ENCODE peak calls at places on chromosomes 7 and 10, in seven cellular contexts. Q is stimulated activated CD4-positive, alpha-beta T cell treated with anti-CD3 and anti-CD28 coated beads, Interleukin-1b, Interleukin-23, amount 100 ng/mL, for 24 hours; P is T-helper 2 cell; J is Calu3; Z is GM13977; M is head of caudate nucleus; D is activated CD8-positive, alpha-beta memory T cell treated with anti-CD3 and anti-CD28 coated beads, Interleukin-2, amount 10 ng/mL, durations not matched to agents 7 days and 5 days. H is an unnamed sample.

GRCh38 chr7:102093599-102094001 is 193.1 kb upstream of the SH2B2 start:
- DNase-seq in P (no peak), Q (no peak), J (no peak), Z (no peak), M (peak), D (no peak), H (no peak)

GRCh38 chr10:21393941-21394340 is 131.5 kb downstream of the SKIDA1 start:
- DNase-seq in J (no peak), D (no peak), P (no peak), Z (no peak), Q (no peak), M (no peak), H (no peak)

GRCh38 chr7:31763548-31763947 is 76.5 kb downstream of the PPP1R17 start:
- DNase-seq in Z (no peak), Q (no peak), P (no peak), M (no peak), J (no peak), D (no peak), H (no peak)

GRCh38 chr10:114970515-114970914 is 32.5 kb downstream of the TRUB1 start:
- DNase-seq in Q (no peak), J (no peak), P (no peak), Z (no peak), M (no peak), D (peak), H (peak)

GRCh38 chr10:58952747-58953466 is 223.5 kb upstream of the PHYHIPL start:
- DNase-seq in Q (no peak), D (no peak), P (no peak), M (peak), J (peak), Z (peak), H (peak)

GRCh38 chr10:114771157-114771556 is 50.4 kb upstream of the FHIP2A start:
- DNase-seq in D (no peak), P (no peak), J (no peak), Z (no peak), M (no peak), Q (no peak), H (no peak)

GRCh38 chr7:139541600-139542307 is 18.3 kb downstream of the CLEC2L start:
- DNase-seq in P (no peak), M (no peak), J (no peak), Q (no peak), D (no peak), Z (no peak), H (no peak)

GRCh38 chr10:11823122-11823988 is at the start of gene PROSER2:
- DNase-seq in P (peak), Z (peak), M (no peak), D (peak), J (peak), Q (peak), H (peak)

GRCh38 chr10:106980711-106981460 is 183.6 kb downstream of the SORCS1 start:
- DNase-seq in M (no peak), D (no peak), P (no peak), Z (no peak), J (no peak), Q (no peak), H (no peak)

GRCh38 chr10:784377-784758 is 94.9 kb upstream of the DIP2C start:
- DNase-seq in D (no peak), M (no peak), Q (peak), J (no peak), P (no peak), Z (peak), H (no peak)

GRCh38 chr10:119598397-119598796 is 1.6 kb upstream of the TIAL1 start:
- DNase-seq in P (no peak), Q (no peak), J (no peak), Z (no peak), M (no peak), D (no peak), H (no peak)

GRCh38 chr10:108454793-108455192 is 1290.3 kb upstream of the SORCS1 start:
- DNase-seq in Z (no peak), M (no peak), J (no peak), Q (no peak), P (no peak), D (no peak), H (no peak)

GRCh38 chr10:114278884-114279191 is 39.8 kb downstream of the VWA2 start:
- DNase-seq in J (no peak), Z (no peak), M (no peak), D (no peak), P (no peak), Q (no peak), H (no peak)

GRCh38 chr7:256981-257646 is 32.9 kb upstream of the FOXL3 start:
- DNase-seq in Q (no peak), D (no peak), J (no peak), M (no peak), P (no peak), Z (no peak), H (no peak)

GRCh38 chr10:76302491-76302890 is 871.1 kb downstream of the LRMDA start:
- DNase-seq in Z (no peak), Q (no peak), P (no peak), D (no peak), J (no peak), M (no peak), H (no peak)

GRCh38 chr10:123782549-123782948 is 109.1 kb downstream of the CPXM2 start:
- DNase-seq in D (no peak), M (no peak), Q (no peak), Z (no peak), J (no peak), P (no peak), H (no peak)

GRCh38 chr10:79334573-79334972 is 12.7 kb upstream of the PPIF start:
- DNase-seq in Q (no peak), P (no peak), D (no peak), M (no peak), Z (no peak), J (no peak), H (no peak)

GRCh38 chr7:73827568-73828106 is 3.2 kb upstream of the CLDN4 start:
- DNase-seq in M (no peak), Q (no peak), Z (no peak), J (peak), D (no peak), P (no peak), H (no peak)

GRCh38 chr10:129564923-129565322 is 97.9 kb downstream of the MGMT start:
- DNase-seq in Z (no peak), D (no peak), Q (no peak), M (no peak), J (no peak), P (no peak), H (no peak)

GRCh38 chr7:130615583-130615982 is 53.0 kb downstream of the COPG2 start:
- DNase-seq in Q (no peak), Z (no peak), D (no peak), J (no peak), P (no peak), M (no peak), H (no peak)

GRCh38 chr7:144759653-144760052 is 76.2 kb downstream of the TPK1 start:
- DNase-seq in J (no peak), Q (no peak), M (no peak), D (no peak), P (no peak), Z (no peak), H (no peak)

GRCh38 chr10:86992929-86993328 is 24.6 kb downstream of the ADIRF start:
- DNase-seq in Q (no peak), P (no peak), Z (no peak), J (no peak), M (no peak), D (no peak), H (no peak)

GRCh38 chr7:111364413-111364812 is 197.9 kb downstream of the IMMP2L start:
- DNase-seq in M (peak), D (no peak), Z (no peak), P (no peak), J (peak), Q (no peak), H (peak)

GRCh38 chr10:102135956-102136526 is 3.2 kb downstream of the PPRC1 start:
- DNase-seq in M (no peak), D (no peak), J (no peak), Z (no peak), P (no peak), Q (no peak), H (no peak)

GRCh38 chr7:103336781-103337180 is 7.8 kb downstream of the DNAJC2 start:
- DNase-seq in P (no peak), M (no peak), Z (no peak), Q (no peak), J (no peak), D (no peak), H (no peak)

GRCh38 chr10:46293832-46294640 is 7.2 kb downstream of the ANTXRL start:
- DNase-seq in J (peak), D (no peak), P (no peak), Z (no peak), Q (no peak), M (no peak), H (no peak)

GRCh38 chr10:97708976-97709745 is 4.4 kb upstream of the MARVELD1 start:
- DNase-seq in D (peak), P (peak), M (peak), Q (peak), J (peak), Z (no peak), H (peak)

GRCh38 chr10:116371737-116372136 is 47.5 kb downstream of the CCDC172 start:
- DNase-seq in M (no peak), Z (no peak), P (no peak), D (no peak), Q (no peak), J (no peak), H (peak)

GRCh38 chr10:9645404-9645803 is 1372.3 kb upstream of the CELF2 start:
- DNase-seq in M (no peak), J (no peak), Z (no peak), P (no peak), D (no peak), Q (no peak), H (no peak)

GRCh38 chr7:143295870-143296269 is 7.7 kb downstream of the CASP2 start:
- DNase-seq in J (no peak), D (no peak), P (no peak), Q (no peak), M (no peak), Z (no peak), H (peak)

GRCh38 chr7:121530251-121531174 is 134.4 kb upstream of the FAM3C start:
- DNase-seq in Z (peak), D (peak), Q (peak), M (no peak), P (no peak), J (peak), H (peak)

GRCh38 chr7:121485457-121486243 is 89.5 kb upstream of the FAM3C start:
- DNase-seq in D (no peak), Z (no peak), Q (no peak), M (peak), J (no peak), P (no peak), H (no peak)

GRCh38 chr7:104873346-104873849 is 140.6 kb upstream of the KMT2E start:
- DNase-seq in M (no peak), Z (no peak), D (no peak), J (no peak), P (no peak), Q (no peak), H (no peak)

GRCh38 chr10:21299330-21299729 is 226.2 kb downstream of the SKIDA1 start:
- DNase-seq in Q (no peak), P (no peak), Z (no peak), M (no peak), J (no peak), D (no peak), H (no peak)

GRCh38 chr7:135758531-135758932 is 9.9 kb upstream of the FAM180A start:
- DNase-seq in P (no peak), Z (no peak), M (peak), Q (no peak), D (no peak), J (no peak), H (peak)

GRCh38 chr10:83606275-83606674 is 533.0 kb upstream of the GHITM start:
- DNase-seq in Q (no peak), M (no peak), P (no peak), D (no peak), J (no peak), Z (no peak), H (no peak)

GRCh38 chr7:158357106-158357897 is 230.3 kb downstream of the PTPRN2 start:
- DNase-seq in Z (no peak), M (no peak), P (no peak), D (no peak), Q (no peak), J (no peak), H (no peak)